ENCODE peak calls at places on chromosomes 2 and 18, in nine cellular contexts. A is dermis blood vessel endothelial cell; Y is non-pigmented ciliary epithelial cell; O is aorta; M is NCI-H1694 treated with DMSO at 0.1 percent for 48 hours; E is AG10803; V is activated B cell treated with CpG ODN at 0.5 μM for 24 hours; B is kidney epithelial cell; Z is stimulated activated CD4-positive, alpha-beta T cell treated with anti-CD3 and anti-CD28 coated beads, Interleukin-1b, Interleukin-23, amount 100 ng/mL, for 48 hours. U is an unnamed sample.

GRCh38 chr2:219402665-219403515 is 15.2 kb upstream of the DNPEP start:
- DNase-seq in A (peak), Y (peak), O (peak), M (peak), E (peak), V (no peak), B (peak), Z (peak), U (peak)

GRCh38 chr2:42101641-42102605 is 54.1 kb downstream of the PKDCC start:
- DNase-seq in A (peak), Y (peak), O (peak), M (no peak), E (peak), V (peak), B (peak), Z (peak), U (no peak)

GRCh38 chr2:143885461-143885860 is 634.5 kb downstream of the ZEB2 start:
- DNase-seq in A (no peak), Y (no peak), O (no peak), M (no peak), E (no peak), V (no peak), B (peak), Z (no peak), U (no peak)

GRCh38 chr2:228649447-228649846 is 468.0 kb upstream of the SPHKAP start:
- DNase-seq in A (no peak), Y (no peak), O (no peak), M (no peak), E (no peak), V (no peak), B (no peak), Z (no peak), U (no peak)

GRCh38 chr2:9030882-9031645 is 27.6 kb upstream of the MBOAT2 start:
- DNase-seq in A (no peak), Y (no peak), O (no peak), M (no peak), E (peak), V (no peak), B (no peak), Z (no peak), U (no peak)

GRCh38 chr18:9436176-9436575 is 39.1 kb upstream of the RALBP1 start:
- DNase-seq in A (no peak), Y (no peak), O (no peak), M (no peak), E (no peak), V (no peak), B (no peak), Z (no peak), U (no peak)

GRCh38 chr18:24490545-24490944 is 30.1 kb downstream of the HRH4 start:
- DNase-seq in A (no peak), Y (no peak), O (no peak), M (no peak), E (peak), V (no peak), B (no peak), Z (no peak), U (no peak)

GRCh38 chr2:177616731-177617130 is 224.2 kb downstream of the AGPS start:
- DNase-seq in A (no peak), Y (no peak), O (no peak), M (no peak), E (no peak), V (no peak), B (no peak), Z (no peak), U (no peak)

GRCh38 chr2:38106420-38107182 is 30.6 kb upstream of the CYP1B1 start:
- DNase-seq in A (peak), Y (peak), O (no peak), M (no peak), E (peak), V (no peak), B (no peak), Z (no peak), U (no peak)

GRCh38 chr2:135227386-135227785 is 175.3 kb downstream of the RAB3GAP1 start:
- DNase-seq in A (no peak), Y (no peak), O (no peak), M (no peak), E (peak), V (no peak), B (no peak), Z (no peak), U (no peak)

GRCh38 chr18:21242141-21243040 is at the start of gene GREB1L:
- DNase-seq in A (peak), Y (no peak), O (peak), M (peak), E (peak), V (no peak), B (no peak), Z (peak), U (no peak)

GRCh38 chr2:43329637-43330036 is 103.2 kb upstream of the ZFP36L2 start:
- DNase-seq in A (no peak), Y (no peak), O (no peak), M (no peak), E (no peak), V (no peak), B (no peak), Z (no peak), U (no peak)

GRCh38 chr2:153105829-153106578 is 372.6 kb downstream of the RPRM start:
- DNase-seq in A (no peak), Y (no peak), O (no peak), M (no peak), E (no peak), V (no peak), B (no peak), Z (no peak), U (no peak)

GRCh38 chr2:217162533-217162932 is 302.7 kb upstream of the TNP1 start:
- DNase-seq in A (peak), Y (peak), O (no peak), M (no peak), E (peak), V (no peak), B (peak), Z (peak), U (no peak)

GRCh38 chr2:236120006-236120740 is 48.0 kb downstream of the GBX2 start:
- DNase-seq in A (no peak), Y (no peak), O (no peak), M (no peak), E (no peak), V (no peak), B (no peak), Z (no peak), U (no peak)

GRCh38 chr2:166230724-166231070 is 102.9 kb upstream of the SCN1A start:
- DNase-seq in A (no peak), Y (no peak), O (no peak), M (no peak), E (no peak), V (no peak), B (no peak), Z (no peak), U (no peak)

GRCh38 chr2:186570587-186570986 is 19.3 kb upstream of the ITGAV start:
- DNase-seq in A (peak), Y (no peak), O (no peak), M (no peak), E (peak), V (no peak), B (peak), Z (no peak), U (no peak)

GRCh38 chr2:171181067-171182049 is 20.7 kb upstream of the TLK1 start:
- DNase-seq in A (no peak), Y (no peak), O (no peak), M (no peak), E (no peak), V (no peak), B (no peak), Z (no peak), U (no peak)

GRCh38 chr2:232485757-232486557 is 1.7 kb downstream of the ECEL1 start:
- DNase-seq in A (no peak), Y (no peak), O (no peak), M (no peak), E (no peak), V (no peak), B (no peak), Z (no peak), U (no peak)

GRCh38 chr2:65349863-65350262 is 82.5 kb downstream of the SPRED2 start:
- DNase-seq in A (peak), Y (peak), O (peak), M (peak), E (peak), V (no peak), B (no peak), Z (no peak), U (peak)